ENCODE peak calls at places on chromosomes 1 and 21, in six cellular contexts. One of them, this sample, is unnamed.
A peak's percentile ranks its signal among the peaks of the same experiment; 100 is the strongest.

GRCh38 chr1:93080424-93080823 is 1.3 kb downstream of the MTF2 start:
- DNase-seq in NB4: peak; percentile 75
- DNase-seq in fibroblast of pulmonary artery: peak; percentile 87
- DNase-seq in endodermal cell: no peak
- DNase-seq in ovary: no peak
- DNase-seq in pancreas: no peak
- DNase-seq in this sample: peak; percentile 72

GRCh38 chr1:248924696-248925532 is 18.9 kb downstream of the PGBD2 start:
- DNase-seq in NB4: peak; percentile 89
- DNase-seq in fibroblast of pulmonary artery: peak; percentile 62
- DNase-seq in endodermal cell: peak; percentile 73
- DNase-seq in ovary: no peak
- DNase-seq in pancreas: no peak
- DNase-seq in this sample: peak; percentile 57

GRCh38 chr1:1730870-1731269 is 6.7 kb upstream of the CDK11A start:
- DNase-seq in NB4: no peak
- DNase-seq in fibroblast of pulmonary artery: no peak
- DNase-seq in endodermal cell: no peak
- DNase-seq in ovary: no peak
- DNase-seq in pancreas: no peak
- DNase-seq in this sample: no peak

GRCh38 chr1:26330276-26330675 is 12.5 kb downstream of the CD52 start:
- DNase-seq in NB4: no peak
- DNase-seq in fibroblast of pulmonary artery: no peak
- DNase-seq in endodermal cell: no peak
- DNase-seq in ovary: no peak
- DNase-seq in pancreas: no peak
- DNase-seq in this sample: no peak

GRCh38 chr21:45637883-45638282 is 5.6 kb upstream of the PCBP3 start:
- DNase-seq in NB4: no peak
- DNase-seq in fibroblast of pulmonary artery: no peak
- DNase-seq in endodermal cell: no peak
- DNase-seq in ovary: no peak
- DNase-seq in pancreas: no peak
- DNase-seq in this sample: no peak

GRCh38 chr1:209831615-209832014 is 3.8 kb downstream of the UTP25 start:
- DNase-seq in NB4: no peak
- DNase-seq in fibroblast of pulmonary artery: no peak
- DNase-seq in endodermal cell: no peak
- DNase-seq in ovary: no peak
- DNase-seq in pancreas: no peak
- DNase-seq in this sample: no peak

GRCh38 chr1:89352421-89352820 is 11.4 kb upstream of the GBP6 start:
- DNase-seq in NB4: no peak
- DNase-seq in fibroblast of pulmonary artery: no peak
- DNase-seq in endodermal cell: no peak
- DNase-seq in ovary: no peak
- DNase-seq in pancreas: no peak
- DNase-seq in this sample: no peak

GRCh38 chr1:4631321-4631720 is 23.1 kb upstream of the AJAP1 start:
- DNase-seq in NB4: no peak
- DNase-seq in fibroblast of pulmonary artery: no peak
- DNase-seq in endodermal cell: no peak
- DNase-seq in ovary: no peak
- DNase-seq in pancreas: no peak
- DNase-seq in this sample: no peak

GRCh38 chr1:168991667-168992475 is 114.6 kb upstream of the ATP1B1 start:
- DNase-seq in NB4: no peak
- DNase-seq in fibroblast of pulmonary artery: no peak
- DNase-seq in endodermal cell: no peak
- DNase-seq in ovary: no peak
- DNase-seq in pancreas: no peak
- DNase-seq in this sample: no peak

GRCh38 chr1:159900086-159900680 is at the start of gene CFAP45:
- DNase-seq in NB4: no peak
- DNase-seq in fibroblast of pulmonary artery: peak; percentile 82
- DNase-seq in endodermal cell: peak; percentile 98
- DNase-seq in ovary: peak; percentile 71
- DNase-seq in pancreas: peak; percentile 93
- DNase-seq in this sample: peak; percentile 69

GRCh38 chr21:26965567-26966359 is 1.1 kb downstream of the ADAMTS5 start:
- DNase-seq in NB4: no peak
- DNase-seq in fibroblast of pulmonary artery: no peak
- DNase-seq in endodermal cell: peak; percentile 95
- DNase-seq in ovary: peak; percentile 80
- DNase-seq in pancreas: no peak
- DNase-seq in this sample: peak; percentile 53

GRCh38 chr1:62613325-62613727 is 16.0 kb downstream of the ANGPTL3 start:
- DNase-seq in NB4: no peak
- DNase-seq in fibroblast of pulmonary artery: no peak
- DNase-seq in endodermal cell: no peak
- DNase-seq in ovary: no peak
- DNase-seq in pancreas: no peak
- DNase-seq in this sample: no peak

GRCh38 chr1:15974855-15975254 is 1.0 kb downstream of the ZBTB17 start:
- DNase-seq in NB4: peak; percentile 6
- DNase-seq in fibroblast of pulmonary artery: no peak
- DNase-seq in endodermal cell: no peak
- DNase-seq in ovary: no peak
- DNase-seq in pancreas: no peak
- DNase-seq in this sample: no peak

GRCh38 chr1:51285055-51285454 is 45.3 kb downstream of the TTC39A start:
- DNase-seq in NB4: no peak
- DNase-seq in fibroblast of pulmonary artery: no peak
- DNase-seq in endodermal cell: no peak
- DNase-seq in ovary: no peak
- DNase-seq in pancreas: no peak
- DNase-seq in this sample: no peak

GRCh38 chr1:246450485-246451251 is 56.4 kb downstream of the SMYD3 start:
- DNase-seq in NB4: peak; percentile 49
- DNase-seq in fibroblast of pulmonary artery: peak; percentile 46
- DNase-seq in endodermal cell: no peak
- DNase-seq in ovary: no peak
- DNase-seq in pancreas: no peak
- DNase-seq in this sample: peak; percentile 54

GRCh38 chr1:25896266-25896665 is 10.0 kb downstream of the STMN1 start:
- DNase-seq in NB4: no peak
- DNase-seq in fibroblast of pulmonary artery: peak; percentile 48
- DNase-seq in endodermal cell: no peak
- DNase-seq in ovary: no peak
- DNase-seq in pancreas: no peak
- DNase-seq in this sample: no peak

GRCh38 chr1:18419123-18419844 is 61.4 kb upstream of the KLHDC7A start:
- DNase-seq in NB4: no peak
- DNase-seq in fibroblast of pulmonary artery: no peak
- DNase-seq in endodermal cell: no peak
- DNase-seq in ovary: no peak
- DNase-seq in pancreas: no peak
- DNase-seq in this sample: no peak

GRCh38 chr1:171506525-171507304 is 21.4 kb downstream of the PRRC2C start:
- DNase-seq in NB4: no peak
- DNase-seq in fibroblast of pulmonary artery: no peak
- DNase-seq in endodermal cell: peak; percentile 66
- DNase-seq in ovary: no peak
- DNase-seq in pancreas: no peak
- DNase-seq in this sample: peak; percentile 33

GRCh38 chr21:45367402-45368351 is 37.3 kb upstream of the COL18A1 start:
- DNase-seq in NB4: no peak
- DNase-seq in fibroblast of pulmonary artery: no peak
- DNase-seq in endodermal cell: no peak
- DNase-seq in ovary: no peak
- DNase-seq in pancreas: no peak
- DNase-seq in this sample: no peak

GRCh38 chr1:48596036-48596435 is 124.0 kb upstream of the SPATA6 start:
- DNase-seq in NB4: no peak
- DNase-seq in fibroblast of pulmonary artery: peak; percentile 10
- DNase-seq in endodermal cell: peak; percentile 68
- DNase-seq in ovary: no peak
- DNase-seq in pancreas: no peak
- DNase-seq in this sample: no peak

DNA sequence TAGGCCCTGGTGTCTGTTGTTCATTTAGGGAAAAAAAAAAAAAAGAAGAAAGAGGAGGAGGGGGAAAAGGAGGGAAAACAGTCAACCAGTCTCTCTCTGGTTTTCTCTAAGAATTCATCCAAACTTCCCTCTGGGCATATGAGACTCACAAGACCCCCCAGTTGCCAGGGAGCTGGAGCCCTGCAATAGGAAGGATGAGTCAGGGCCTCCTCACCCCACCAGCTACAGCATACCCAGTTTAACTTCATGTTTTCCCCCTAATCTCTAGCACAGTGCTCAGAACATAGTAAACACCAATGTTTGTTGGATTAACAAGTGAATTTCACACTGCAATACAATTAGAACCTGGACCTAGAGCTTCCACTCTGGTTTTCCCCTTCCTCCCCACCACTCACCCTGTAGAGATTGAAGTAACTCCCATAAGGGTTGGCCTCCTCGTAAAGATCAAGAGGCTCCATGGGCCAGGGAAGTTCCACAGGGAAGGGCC is 7.8 kb downstream of the F11R start:
- DNase-seq in NB4: peak; percentile 79
- DNase-seq in fibroblast of pulmonary artery: peak; percentile 62
- DNase-seq in endodermal cell: no peak
- DNase-seq in ovary: no peak
- DNase-seq in pancreas: no peak
- DNase-seq in this sample: peak; percentile 52
- H3K4me3 ChIP-seq in NB4: peak overlapping the region; percentile 44
- H3K4me3 ChIP-seq in fibroblast of pulmonary artery: peak overlapping the region; percentile 31
- H3K4me3 ChIP-seq in endodermal cell: no peak overlapping the region
- H3K4me3 ChIP-seq in ovary: no peak overlapping the region
- H3K4me3 ChIP-seq in pancreas: no peak overlapping the region
- H3K4me3 ChIP-seq in this sample: no peak overlapping the region

DNA sequence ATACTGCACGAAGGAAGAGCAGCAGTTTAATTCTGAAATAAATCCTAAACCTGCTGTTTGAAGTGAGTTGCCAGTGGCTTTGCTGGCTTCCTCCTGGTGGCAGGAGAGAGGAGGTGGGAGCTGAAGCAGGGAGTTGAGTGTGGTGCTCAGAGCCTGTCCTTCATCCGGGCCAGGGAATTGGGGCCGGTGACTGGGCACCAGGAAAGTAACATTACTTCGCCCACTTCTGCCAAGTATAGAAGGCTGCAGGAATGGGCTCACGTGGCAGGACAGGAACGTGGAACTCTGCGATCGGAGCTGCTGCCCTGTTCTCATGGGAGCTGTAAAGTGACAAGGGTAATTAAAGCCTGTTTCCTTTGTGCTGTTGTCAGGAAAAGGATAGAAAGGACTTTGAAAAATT is 8.7 kb downstream of the TOR3A start:
- DNase-seq in NB4: peak; percentile 21
- DNase-seq in fibroblast of pulmonary artery: no peak
- DNase-seq in endodermal cell: no peak
- DNase-seq in ovary: no peak
- DNase-seq in pancreas: no peak
- DNase-seq in this sample: no peak
- TF ChIP-seq CTCF in NB4: no peak
- TF ChIP-seq CTCF in fibroblast of pulmonary artery: no peak
- TF ChIP-seq CTCF in endodermal cell: peak; percentile 49
- TF ChIP-seq CTCF in ovary: no peak
- TF ChIP-seq CTCF in pancreas: no peak
- TF ChIP-seq CTCF in this sample: peak; percentile 8

GRCh38 chr21:42937960-42938580 is 12.6 kb upstream of the ERVH48-1 start:
- DNase-seq in NB4: no peak
- DNase-seq in fibroblast of pulmonary artery: no peak
- DNase-seq in endodermal cell: no peak
- DNase-seq in ovary: no peak
- DNase-seq in pancreas: no peak
- DNase-seq in this sample: peak; percentile 43

GRCh38 chr21:42941696-42942085 is 16.3 kb upstream of the ERVH48-1 start:
- DNase-seq in NB4: no peak
- DNase-seq in fibroblast of pulmonary artery: no peak
- DNase-seq in endodermal cell: peak; percentile 35
- DNase-seq in ovary: no peak
- DNase-seq in pancreas: no peak
- DNase-seq in this sample: no peak

GRCh38 chr21:42942244-42942643 is 16.8 kb upstream of the ERVH48-1 start:
- DNase-seq in NB4: no peak
- DNase-seq in fibroblast of pulmonary artery: no peak
- DNase-seq in endodermal cell: peak; percentile 29
- DNase-seq in ovary: no peak
- DNase-seq in pancreas: no peak
- DNase-seq in this sample: no peak

GRCh38 chr21:42939581-42940413 is 14.4 kb upstream of the ERVH48-1 start:
- DNase-seq in NB4: peak; percentile 67
- DNase-seq in fibroblast of pulmonary artery: peak; percentile 98
- DNase-seq in endodermal cell: peak; percentile 35
- DNase-seq in ovary: peak; percentile 95
- DNase-seq in pancreas: peak; percentile 80
- DNase-seq in this sample: peak; percentile 99
- H3K4me3 ChIP-seq in NB4: no peak overlapping the region
- H3K4me3 ChIP-seq in fibroblast of pulmonary artery: peak overlapping the region; percentile 19
- H3K4me3 ChIP-seq in endodermal cell: no peak overlapping the region
- H3K4me3 ChIP-seq in ovary: peak overlapping the region; percentile 11
- H3K4me3 ChIP-seq in pancreas: no peak overlapping the region
- H3K4me3 ChIP-seq in this sample: peak overlapping the region; percentile 37

GRCh38 chr1:183710333-183710732 is 57.2 kb upstream of the APOBEC4 start:
- DNase-seq in NB4: no peak
- DNase-seq in fibroblast of pulmonary artery: no peak
- DNase-seq in endodermal cell: no peak
- DNase-seq in ovary: no peak
- DNase-seq in pancreas: no peak
- DNase-seq in this sample: no peak

GRCh38 chr1:183710734-183711133 is 57.6 kb upstream of the APOBEC4 start:
- DNase-seq in NB4: no peak
- DNase-seq in fibroblast of pulmonary artery: no peak
- DNase-seq in endodermal cell: no peak
- DNase-seq in ovary: no peak
- DNase-seq in pancreas: no peak
- DNase-seq in this sample: peak; percentile 18

GRCh38 chr1:183711165-183711678 is 58.1 kb upstream of the APOBEC4 start:
- DNase-seq in NB4: no peak
- DNase-seq in fibroblast of pulmonary artery: no peak
- DNase-seq in endodermal cell: no peak
- DNase-seq in ovary: no peak
- DNase-seq in pancreas: no peak
- DNase-seq in this sample: no peak

GRCh38 chr1:183716286-183716685 is 63.2 kb upstream of the APOBEC4 start:
- DNase-seq in NB4: no peak
- DNase-seq in fibroblast of pulmonary artery: no peak
- DNase-seq in endodermal cell: no peak
- DNase-seq in ovary: no peak
- DNase-seq in pancreas: no peak
- DNase-seq in this sample: no peak

DNA sequence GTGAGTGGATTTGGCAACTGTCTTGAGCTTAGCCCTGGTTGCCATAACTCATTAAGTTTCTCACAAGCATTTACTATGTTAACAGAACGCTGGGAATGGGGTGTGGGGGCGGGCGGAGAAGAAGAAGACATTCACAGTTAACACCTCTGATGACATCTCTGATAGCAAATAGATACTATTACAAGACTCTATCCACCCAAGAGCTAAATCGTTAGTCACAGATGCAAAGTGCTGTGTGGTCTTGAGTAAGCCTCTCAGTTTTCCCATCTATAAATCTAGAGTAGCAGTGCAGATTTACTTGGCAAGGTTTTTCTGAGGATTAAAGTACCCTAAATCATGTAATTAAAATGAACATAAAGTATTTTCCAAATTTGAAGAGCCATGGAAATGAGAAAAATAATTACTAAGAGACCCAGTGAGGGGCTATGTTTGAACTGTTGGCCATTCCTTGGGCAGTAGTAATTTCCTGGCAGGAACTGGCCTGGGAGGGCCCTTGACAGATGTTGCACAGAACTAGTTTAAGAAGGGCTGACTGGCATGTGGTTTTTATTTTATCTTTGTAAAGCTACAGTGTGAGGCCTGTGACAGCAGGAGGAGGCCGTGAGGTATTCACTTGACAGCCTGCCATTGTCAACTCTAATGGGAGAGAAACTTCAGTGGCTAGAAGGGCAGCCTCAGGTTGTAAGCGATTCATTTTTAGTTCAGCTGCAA is 58.7 kb upstream of the APOBEC4 start:
- DNase-seq in NB4: no peak
- DNase-seq in fibroblast of pulmonary artery: peak; percentile 65
- DNase-seq in endodermal cell: no peak
- DNase-seq in ovary: no peak
- DNase-seq in pancreas: no peak
- DNase-seq in this sample: peak; percentile 79
- TF ChIP-seq CTCF in NB4: no peak
- TF ChIP-seq CTCF in fibroblast of pulmonary artery: peak; percentile 15
- TF ChIP-seq CTCF in endodermal cell: peak; percentile 36
- TF ChIP-seq CTCF in ovary: no peak
- TF ChIP-seq CTCF in pancreas: no peak
- TF ChIP-seq CTCF in this sample: no peak